ENCODE peak calls at places on chromosomes 13 and 19, in six cellular contexts. O is fibroblast of lung; T is coronary artery; I is CD8-positive, alpha-beta T cell; Q is fibroblast of the aortic adventitia; A is AG08396. U is an unnamed sample.

GRCh38 chr13:41028051-41028450 is 8.9 kb upstream of the ELF1 start:
- DNase-seq in T (no peak), A (no peak), O (peak), I (no peak), Q (peak), U (no peak)

GRCh38 chr19:48752511-48753365 is at the start of gene FUT1:
- DNase-seq in A (peak), Q (no peak), O (peak), T (no peak), I (peak), U (peak)

GRCh38 chr13:39016789-39017188 is 21.1 kb downstream of the PROSER1 start:
- DNase-seq in A (peak), T (no peak), Q (peak), O (no peak), I (no peak), U (peak)

GRCh38 chr19:14530005-14530348 is 583 bp downstream of the TECR start:
- DNase-seq in T (no peak), O (no peak), A (no peak), I (no peak), Q (no peak), U (no peak)

GRCh38 chr13:44317752-44318550 is 55.7 kb upstream of the SERP2 start:
- DNase-seq in Q (peak), I (no peak), A (no peak), O (peak), T (no peak), U (peak)

GRCh38 chr13:78816154-78816553 is 157.2 kb upstream of the OBI1 start:
- DNase-seq in A (no peak), O (no peak), I (no peak), Q (no peak), T (no peak), U (no peak)

GRCh38 chr13:29496241-29496712 is 99.2 kb downstream of the SLC7A1 start:
- DNase-seq in O (no peak), T (no peak), Q (no peak), A (no peak), I (no peak), U (peak)

GRCh38 chr13:101157261-101157660 is 259.0 kb downstream of the NALCN start:
- DNase-seq in O (peak), T (no peak), A (no peak), Q (no peak), I (no peak), U (peak)

GRCh38 chr19:19461671-19462622 is 53.4 kb downstream of the TSSK6 start:
- DNase-seq in Q (peak), I (peak), O (peak), T (no peak), A (peak), U (no peak)

GRCh38 chr19:8149261-8150094 is at the start of gene FBN3:
- DNase-seq in A (no peak), T (no peak), Q (no peak), O (no peak), I (no peak), U (no peak)

GRCh38 chr19:49150106-49150943 is 4.9 kb downstream of the HRC start:
- DNase-seq in Q (peak), A (peak), T (peak), I (peak), O (peak), U (peak)

GRCh38 chr19:49916839-49917733 is 11.9 kb upstream of the ATF5 start:
- DNase-seq in A (no peak), I (no peak), Q (no peak), T (no peak), O (no peak), U (no peak)

GRCh38 chr13:39822437-39822836 is 167.0 kb downstream of the COG6 start:
- DNase-seq in O (peak), T (no peak), I (no peak), Q (no peak), A (no peak), U (no peak)

GRCh38 chr13:92900455-92900854 is 326.2 kb upstream of the GPC6 start:
- DNase-seq in I (no peak), Q (peak), A (no peak), T (no peak), O (peak), U (no peak)

GRCh38 chr19:42069619-42070293 is at the start of gene GRIK5:
- DNase-seq in Q (no peak), I (no peak), T (no peak), O (no peak), A (no peak), U (no peak)

GRCh38 chr19:35845215-35846037 is 6.9 kb downstream of the NPHS1 start:
- DNase-seq in I (no peak), A (no peak), O (no peak), Q (no peak), T (no peak), U (no peak)

GRCh38 chr19:48738557-48739399 is 1.6 kb downstream of the RASIP1 start:
- DNase-seq in T (peak), O (peak), Q (peak), I (peak), A (peak), U (peak)

GRCh38 chr19:1251503-1252220 is 3.3 kb downstream of the MIDN start:
- DNase-seq in Q (peak), T (no peak), A (no peak), I (peak), O (no peak), U (no peak)

GRCh38 chr13:74930402-74931165 is 551.4 kb downstream of the TBC1D4 start:
- DNase-seq in T (no peak), Q (peak), A (peak), I (no peak), O (peak), U (peak)

GRCh38 chr19:4130635-4131438 is 6.9 kb upstream of the MAP2K2 start:
- DNase-seq in A (peak), O (peak), T (no peak), I (no peak), Q (peak), U (peak)

GRCh38 chr19:42185281-42185680 is 32.2 kb downstream of the DEDD2 start:
- DNase-seq in I (no peak), Q (peak), T (no peak), A (no peak), O (peak), U (no peak)

GRCh38 chr19:18044825-18045304 is 36.9 kb downstream of the ARRDC2 start:
- DNase-seq in I (peak), Q (peak), O (peak), A (peak), T (peak), U (peak)

GRCh38 chr13:41944229-41944628 is 16.7 kb downstream of the VWA8 start:
- DNase-seq in Q (no peak), T (no peak), A (no peak), O (no peak), I (no peak), U (no peak)

GRCh38 chr13:33349314-33349995 is 63.9 kb upstream of the STARD13 start:
- DNase-seq in I (no peak), Q (peak), A (no peak), O (no peak), T (peak), U (no peak)

GRCh38 chr19:19263886-19264487 is 9.1 kb downstream of the TM6SF2 start:
- DNase-seq in O (no peak), T (no peak), Q (no peak), I (no peak), A (no peak), U (no peak)

GRCh38 chr19:54478677-54479266 is 5.7 kb upstream of the CDC42EP5 start:
- DNase-seq in I (no peak), O (peak), Q (peak), A (peak), T (no peak), U (no peak)

GRCh38 chr13:110244096-110244830 is 62.7 kb downstream of the COL4A1 start:
- DNase-seq in O (no peak), I (no peak), T (peak), A (no peak), Q (peak), U (no peak)

GRCh38 chr19:33520844-33521479 is 629 bp downstream of the PEPD start:
- DNase-seq in O (no peak), A (no peak), Q (no peak), I (no peak), T (no peak), U (no peak)

U was measured in kidney glomerular epithelial cell.